ENCODE peak calls at places on chromosome X, in four cellular contexts. One of them, this sample, is unnamed.

GRCh38 chrX:920234-920799 is 289.7 kb downstream of the SHOX start:
- DNase-seq in brain microvascular endothelial cell: peak
- DNase-seq in T-helper 22 cell: no peak
- DNase-seq in choroid plexus epithelial cell: peak
- DNase-seq in this sample: no peak

GRCh38 chrX:134752558-134752957 is 94.3 kb upstream of the PLAC1 start:
- DNase-seq in brain microvascular endothelial cell: no peak
- DNase-seq in choroid plexus epithelial cell: no peak
- DNase-seq in T-helper 22 cell: no peak
- DNase-seq in this sample: no peak

GRCh38 chrX:13956998-13957397 is 72.7 kb downstream of the GEMIN8 start:
- DNase-seq in T-helper 22 cell: no peak
- DNase-seq in brain microvascular endothelial cell: no peak
- DNase-seq in choroid plexus epithelial cell: no peak
- DNase-seq in this sample: no peak

GRCh38 chrX:25878806-25879205 is 259.3 kb upstream of the MAGEB18 start:
- DNase-seq in choroid plexus epithelial cell: no peak
- DNase-seq in brain microvascular endothelial cell: no peak
- DNase-seq in T-helper 22 cell: no peak
- DNase-seq in this sample: no peak

GRCh38 chrX:95885074-95885473 is 799.6 kb upstream of the DIAPH2 start:
- DNase-seq in T-helper 22 cell: no peak
- DNase-seq in brain microvascular endothelial cell: peak
- DNase-seq in choroid plexus epithelial cell: peak
- DNase-seq in this sample: no peak

GRCh38 chrX:139639253-139639652 is 68.7 kb downstream of the MCF2 start:
- DNase-seq in brain microvascular endothelial cell: no peak
- DNase-seq in choroid plexus epithelial cell: no peak
- DNase-seq in T-helper 22 cell: no peak
- DNase-seq in this sample: no peak

GRCh38 chrX:40867352-40867751 is 132.0 kb upstream of the MED14 start:
- DNase-seq in T-helper 22 cell: no peak
- DNase-seq in choroid plexus epithelial cell: peak
- DNase-seq in brain microvascular endothelial cell: no peak
- DNase-seq in this sample: no peak

GRCh38 chrX:103446665-103447302 is 70.4 kb downstream of the BEX3 start:
- DNase-seq in choroid plexus epithelial cell: peak
- DNase-seq in brain microvascular endothelial cell: peak
- DNase-seq in T-helper 22 cell: no peak
- DNase-seq in this sample: no peak

GRCh38 chrX:48516987-48517386 is 4.6 kb upstream of the EBP start:
- DNase-seq in T-helper 22 cell: no peak
- DNase-seq in choroid plexus epithelial cell: no peak
- DNase-seq in brain microvascular endothelial cell: no peak
- DNase-seq in this sample: no peak

GRCh38 chrX:107629533-107629909 is 1.2 kb downstream of the PRPS1 start:
- DNase-seq in T-helper 22 cell: no peak
- DNase-seq in choroid plexus epithelial cell: peak
- DNase-seq in brain microvascular endothelial cell: peak
- DNase-seq in this sample: no peak

GRCh38 chrX:143669395-143669794 is 33.5 kb upstream of the SLITRK4 start:
- DNase-seq in brain microvascular endothelial cell: no peak
- DNase-seq in T-helper 22 cell: no peak
- DNase-seq in choroid plexus epithelial cell: no peak
- DNase-seq in this sample: no peak

GRCh38 chrX:49282647-49283011 is 13.0 kb downstream of the PPP1R3F start:
- DNase-seq in T-helper 22 cell: no peak
- DNase-seq in choroid plexus epithelial cell: peak
- DNase-seq in brain microvascular endothelial cell: peak
- DNase-seq in this sample: no peak

GRCh38 chrX:154040307-154040756 is 20.6 kb upstream of the IRAK1 start:
- DNase-seq in brain microvascular endothelial cell: peak
- DNase-seq in choroid plexus epithelial cell: peak
- DNase-seq in T-helper 22 cell: no peak
- DNase-seq in this sample: no peak

GRCh38 chrX:44432641-44433040 is 89.2 kb upstream of the EFHC2 start:
- DNase-seq in brain microvascular endothelial cell: no peak
- DNase-seq in choroid plexus epithelial cell: peak
- DNase-seq in T-helper 22 cell: no peak
- DNase-seq in this sample: no peak

GRCh38 chrX:153883163-153883843 is 2.7 kb downstream of the L1CAM start:
- DNase-seq in choroid plexus epithelial cell: no peak
- DNase-seq in T-helper 22 cell: no peak
- DNase-seq in brain microvascular endothelial cell: no peak
- DNase-seq in this sample: no peak

GRCh38 chrX:70313503-70313902 is 23.6 kb downstream of the KIF4A start:
- DNase-seq in T-helper 22 cell: no peak
- DNase-seq in choroid plexus epithelial cell: peak
- DNase-seq in brain microvascular endothelial cell: peak
- DNase-seq in this sample: no peak

GRCh38 chrX:118807151-118808017 is 16.2 kb upstream of the ZCCHC12 start:
- DNase-seq in T-helper 22 cell: no peak
- DNase-seq in brain microvascular endothelial cell: peak
- DNase-seq in choroid plexus epithelial cell: peak
- DNase-seq in this sample: no peak

GRCh38 chrX:70052895-70053615 is 3.3 kb upstream of the AWAT2 start:
- DNase-seq in T-helper 22 cell: no peak
- DNase-seq in brain microvascular endothelial cell: no peak
- DNase-seq in choroid plexus epithelial cell: no peak
- DNase-seq in this sample: no peak

GRCh38 chrX:2584659-2585470 is 84.1 kb upstream of the DHRSX start:
- DNase-seq in choroid plexus epithelial cell: no peak
- DNase-seq in brain microvascular endothelial cell: no peak
- DNase-seq in T-helper 22 cell: no peak
- DNase-seq in this sample: no peak

GRCh38 chrX:119753639-119754257 is 4.6 kb upstream of the SOWAHD start:
- DNase-seq in T-helper 22 cell: peak
- DNase-seq in brain microvascular endothelial cell: peak
- DNase-seq in choroid plexus epithelial cell: peak
- DNase-seq in this sample: peak

GRCh38 chrX:46624090-46624786 is 50.7 kb downstream of the CHST7 start:
- DNase-seq in choroid plexus epithelial cell: no peak
- DNase-seq in brain microvascular endothelial cell: no peak
- DNase-seq in T-helper 22 cell: no peak
- DNase-seq in this sample: no peak

GRCh38 chrX:65528705-65529340 is 5.8 kb downstream of the LAS1L start:
- DNase-seq in choroid plexus epithelial cell: peak
- DNase-seq in brain microvascular endothelial cell: peak
- DNase-seq in T-helper 22 cell: peak
- DNase-seq in this sample: peak

GRCh38 chrX:2610246-2611170 is 80.6 kb upstream of the CD99 start:
- DNase-seq in choroid plexus epithelial cell: peak
- DNase-seq in T-helper 22 cell: no peak
- DNase-seq in brain microvascular endothelial cell: no peak
- DNase-seq in this sample: no peak

GRCh38 chrX:8868070-8868795 is 67.0 kb upstream of the FAM9A start:
- DNase-seq in T-helper 22 cell: no peak
- DNase-seq in choroid plexus epithelial cell: peak
- DNase-seq in brain microvascular endothelial cell: peak
- DNase-seq in this sample: no peak

This sample was measured in effector memory CD4-positive, alpha-beta T cell.